ENCODE peak calls at places on chromosomes 7 and 10, in six cellular contexts. O, S, T, J, H and R are unnamed samples.

GRCh38 chr7:155998328-155998691 is 186.0 kb upstream of the SHH start:
- DNase-seq in O (no peak), S (no peak), T (no peak), J (no peak), H (no peak), R (no peak)

GRCh38 chr10:101224060-101224909 is 5.0 kb downstream of the LBX1 start:
- DNase-seq in O (no peak), S (no peak), T (no peak), J (no peak), H (peak; percentile 33), R (no peak)

GRCh38 chr7:132464740-132465139 is 111.5 kb downstream of the PLXNA4 start:
- DNase-seq in O (no peak), S (no peak), T (no peak), J (no peak), H (no peak), R (no peak)

GRCh38 chr7:32506266-32507054 is 11.2 kb downstream of the AVL9 start:
- DNase-seq in O (peak; percentile 90), S (no peak), T (peak; percentile 77), J (peak; percentile 10), H (no peak), R (no peak)

GRCh38 chr10:101495324-101495925 is 92.6 kb downstream of the POLL start:
- DNase-seq in O (peak; percentile 3), S (no peak), T (peak; percentile 12), J (peak; percentile 36), H (peak; percentile 43), R (no peak)

GRCh38 chr7:18927134-18927533 is 190.3 kb downstream of the TWIST1 start:
- DNase-seq in O (peak; percentile 72), S (no peak), T (no peak), J (no peak), H (no peak), R (no peak)

GRCh38 chr7:26397786-26398435 is 106.2 kb downstream of the SNX10 start:
- DNase-seq in O (no peak), S (no peak), T (no peak), J (no peak), H (peak; percentile 89), R (no peak)

GRCh38 chr10:127925471-127926207 is 18.7 kb downstream of the PTPRE start:
- DNase-seq in O (no peak), S (no peak), T (no peak), J (no peak), H (no peak), R (no peak)

GRCh38 chr10:48579251-48579960 is 25.5 kb downstream of the ARHGAP22 start:
- DNase-seq in O (peak; percentile 72), S (no peak), T (no peak), J (no peak), H (peak; percentile 68), R (no peak)
- H3K9ac ChIP-seq in O (no peak overlapping the region), S (no peak overlapping the region), T (no peak overlapping the region), J (no peak overlapping the region), H (no peak overlapping the region), R (no peak overlapping the region)

GRCh38 chr10:114163062-114163861 is 10.7 kb downstream of the CCDC186 start:
- DNase-seq in O (no peak), S (no peak), T (no peak), J (no peak), H (no peak), R (no peak)
- TF ChIP-seq RAD21 in O (no peak), S (no peak), T (no peak), J (no peak), H (no peak), R (no peak)

GRCh38 chr7:112263519-112263918 is 57.0 kb downstream of the ZNF277 start:
- DNase-seq in O (no peak), S (no peak), T (no peak), J (no peak), H (no peak), R (no peak)

GRCh38 chr7:112266141-112266540 is 59.6 kb downstream of the ZNF277 start:
- DNase-seq in O (no peak), S (no peak), T (no peak), J (no peak), H (no peak), R (no peak)

GRCh38 chr7:112260941-112261340 is 54.4 kb downstream of the ZNF277 start:
- DNase-seq in O (no peak), S (no peak), T (no peak), J (no peak), H (no peak), R (no peak)

GRCh38 chr7:112266595-112267270 is 60.2 kb downstream of the ZNF277 start:
- DNase-seq in O (peak; percentile 40), S (no peak), T (no peak), J (no peak), H (no peak), R (no peak)

DNA sequence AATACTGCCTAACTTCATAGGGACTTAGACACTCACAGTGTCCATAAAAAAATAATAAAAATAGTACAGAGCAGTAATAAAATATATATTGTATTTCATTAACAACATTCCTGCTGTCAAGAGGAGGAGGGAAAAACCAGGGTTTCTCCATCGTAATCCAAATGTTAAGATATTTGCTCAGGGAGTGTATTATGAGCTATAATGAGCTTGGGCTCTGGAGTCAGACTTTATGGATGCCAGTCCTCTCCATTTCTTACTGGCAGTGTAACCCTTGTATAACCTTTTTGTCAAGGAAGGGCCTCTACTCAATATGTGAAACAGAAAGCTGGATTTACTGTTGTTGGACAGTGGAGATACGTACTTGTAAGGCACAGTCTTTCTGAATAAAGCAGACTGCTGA is 56.3 kb downstream of the ZNF277 start:
- DNase-seq in O (no peak), S (no peak), T (no peak), J (no peak), H (no peak), R (no peak)
- H3K9ac ChIP-seq in O (no peak overlapping the region), S (no peak overlapping the region), T (no peak overlapping the region), J (no peak overlapping the region), H (no peak overlapping the region), R (no peak overlapping the region)

DNA sequence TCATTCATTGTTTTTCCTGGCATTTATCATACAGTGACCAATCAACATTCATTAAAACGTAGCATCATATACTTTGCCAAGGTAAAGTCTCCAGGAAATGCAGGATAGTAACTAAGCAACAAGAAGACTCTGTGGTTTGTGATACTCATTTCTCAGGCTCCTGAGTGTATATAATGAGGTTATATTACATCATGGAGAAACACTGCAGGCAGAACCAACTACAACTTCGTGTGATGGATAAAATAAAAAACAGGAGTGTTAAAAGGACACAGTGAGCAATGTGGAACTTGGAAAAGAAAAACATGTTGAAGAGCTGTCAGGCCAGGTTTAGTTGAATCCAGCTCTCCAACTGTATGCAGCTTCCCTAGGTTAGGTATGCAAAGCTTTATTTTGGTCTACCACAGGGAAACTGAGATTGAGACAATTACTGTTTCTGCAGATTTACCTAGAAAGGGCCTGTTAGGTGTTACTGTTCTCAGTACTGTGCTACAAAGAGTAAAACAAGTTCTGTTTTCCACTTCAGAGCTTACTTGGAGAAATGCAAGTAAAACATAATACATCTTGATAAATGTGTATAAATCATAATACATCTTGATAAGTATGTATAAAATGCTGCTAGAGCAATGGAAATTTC is 7.8 kb upstream of the CCNY start:
- DNase-seq in O (peak; percentile 95), S (no peak), T (no peak), J (no peak), H (no peak), R (no peak)
- TF ChIP-seq RAD21 in O (peak; percentile 9), S (no peak), T (no peak), J (no peak), H (no peak), R (no peak)

DNA sequence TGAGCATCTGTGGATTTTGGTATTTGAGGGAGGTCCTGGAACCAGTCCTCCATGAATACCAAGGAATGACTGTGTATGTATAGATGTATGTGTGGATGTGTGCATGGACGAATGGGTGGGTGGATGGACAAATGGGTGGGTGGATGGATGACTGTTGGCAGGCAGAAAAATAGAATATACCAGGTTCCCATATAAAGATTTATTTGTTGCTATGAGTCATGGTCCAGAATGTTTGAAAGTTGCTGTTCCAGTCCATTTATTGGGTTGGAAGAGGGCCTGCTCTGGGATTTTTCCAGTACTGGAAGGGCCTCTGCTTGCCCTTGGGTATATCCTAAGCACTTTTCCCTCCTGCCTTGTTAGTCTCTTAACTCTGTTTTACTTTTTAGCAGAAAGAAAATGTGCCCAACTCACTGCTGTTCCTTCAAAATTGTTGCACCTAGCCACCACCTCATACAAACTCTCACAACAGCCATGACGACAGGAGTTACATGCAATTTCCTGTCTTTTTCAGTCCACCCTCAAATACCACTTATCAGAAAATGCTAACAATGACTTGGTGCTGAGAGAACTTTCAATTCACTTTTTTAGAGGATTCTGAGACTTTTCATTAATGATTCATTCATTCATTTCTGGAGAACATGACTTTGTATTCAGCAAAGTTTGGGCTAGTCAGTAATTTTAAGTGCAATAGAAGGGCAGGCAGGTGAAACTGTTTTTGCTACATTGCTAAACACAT is 108.1 kb downstream of the EEPD1 start:
- DNase-seq in O (peak; percentile 76), S (no peak), T (no peak), J (no peak), H (no peak), R (no peak)
- H3K9ac ChIP-seq in O (no peak overlapping the region), S (no peak overlapping the region), T (no peak overlapping the region), J (no peak overlapping the region), H (no peak overlapping the region), R (no peak overlapping the region)

DNA sequence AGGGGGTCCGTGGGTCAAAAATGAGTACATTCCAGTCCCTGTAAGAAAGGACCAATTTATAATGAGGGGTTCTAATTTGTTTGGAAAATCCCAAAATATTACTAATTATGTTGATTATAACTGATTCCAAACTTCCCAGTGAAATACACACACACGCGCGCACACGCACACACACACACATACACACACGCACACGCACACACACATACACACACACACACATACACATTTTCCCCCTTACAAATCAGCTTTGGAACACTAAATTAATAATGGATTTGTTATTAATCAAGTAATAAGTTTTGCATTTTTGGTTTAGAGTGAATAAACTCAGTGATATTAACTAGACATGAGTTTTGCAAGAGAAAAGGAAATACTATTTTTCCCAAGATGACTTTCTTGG is 104.9 kb downstream of the PRTFDC1 start:
- DNase-seq in O (peak; percentile 13), S (no peak), T (no peak), J (no peak), H (no peak), R (no peak)
- TF ChIP-seq RAD21 in O (no peak), S (no peak), T (no peak), J (no peak), H (no peak), R (no peak)

DNA sequence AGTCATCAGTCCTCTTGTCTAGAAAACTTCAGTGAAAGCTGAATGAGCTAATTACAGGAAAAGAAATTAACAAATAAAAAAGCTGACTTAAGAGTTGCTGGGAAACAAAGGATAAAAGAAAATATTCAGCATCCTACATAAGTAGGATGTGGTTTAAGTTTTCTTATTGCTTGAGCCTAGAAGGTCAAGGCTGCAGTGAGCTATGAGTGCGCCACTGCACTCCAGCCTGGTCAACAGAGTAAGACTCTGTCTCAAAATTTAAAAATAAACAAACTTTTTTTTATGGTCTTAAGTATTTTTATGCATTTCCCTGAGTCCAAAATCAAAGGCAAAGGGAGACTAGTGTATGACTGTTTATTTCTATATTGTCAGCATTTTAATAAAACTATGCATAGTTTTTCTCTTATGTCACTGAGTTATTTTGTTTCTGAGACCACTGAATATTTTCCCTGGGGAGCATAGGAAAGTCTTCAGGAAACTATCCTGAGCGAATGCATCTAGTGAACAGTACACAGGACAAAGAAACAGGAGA is 40.0 kb upstream of the LRRN3 start:
- DNase-seq in O (peak; percentile 4), S (no peak), T (no peak), J (no peak), H (no peak), R (no peak)
- H3K9ac ChIP-seq in O (no peak overlapping the region), S (no peak overlapping the region), T (no peak overlapping the region), J (no peak overlapping the region), H (no peak overlapping the region), R (no peak overlapping the region)